ENCODE peak calls at places on chromosomes 5 and 9, in seven cellular contexts. One of them, this sample, is unnamed.

GRCh38 chr5:126490167-126490937 is 67.1 kb downstream of the GRAMD2B start:
- DNase-seq in heart right ventricle: no peak
- DNase-seq in fibroblast of lung: peak; percentile 29
- DNase-seq in PC-9: no peak
- DNase-seq in IMR-90: no peak
- DNase-seq in effector memory CD4-positive, alpha-beta T cell: no peak
- DNase-seq in tibial artery: peak; percentile 49
- DNase-seq in this sample: no peak

GRCh38 chr5:154447074-154447725 is 1.4 kb downstream of the SAP30L start:
- DNase-seq in PC-9: no peak
- DNase-seq in heart right ventricle: no peak
- DNase-seq in fibroblast of lung: no peak
- DNase-seq in IMR-90: no peak
- DNase-seq in tibial artery: no peak
- DNase-seq in effector memory CD4-positive, alpha-beta T cell: no peak
- DNase-seq in this sample: no peak

GRCh38 chr9:124673063-124673462 is 98.0 kb downstream of the NR6A1 start:
- DNase-seq in heart right ventricle: no peak
- DNase-seq in effector memory CD4-positive, alpha-beta T cell: no peak
- DNase-seq in tibial artery: no peak
- DNase-seq in IMR-90: no peak
- DNase-seq in fibroblast of lung: peak; percentile 31
- DNase-seq in PC-9: no peak
- DNase-seq in this sample: no peak

GRCh38 chr5:1511651-1512540 is 11.9 kb downstream of the LPCAT1 start:
- DNase-seq in PC-9: peak; percentile 81
- DNase-seq in tibial artery: peak; percentile 17
- DNase-seq in effector memory CD4-positive, alpha-beta T cell: no peak
- DNase-seq in fibroblast of lung: peak; percentile 37
- DNase-seq in IMR-90: peak; percentile 55
- DNase-seq in heart right ventricle: peak; percentile 9
- DNase-seq in this sample: no peak

GRCh38 chr5:71925608-71926091 is 181.6 kb upstream of the MAP1B start:
- DNase-seq in fibroblast of lung: peak; percentile 35
- DNase-seq in PC-9: no peak
- DNase-seq in effector memory CD4-positive, alpha-beta T cell: no peak
- DNase-seq in heart right ventricle: no peak
- DNase-seq in IMR-90: no peak
- DNase-seq in tibial artery: no peak
- DNase-seq in this sample: no peak

GRCh38 chr9:115134941-115135340 is 17.0 kb upstream of the TNC start:
- DNase-seq in tibial artery: no peak
- DNase-seq in effector memory CD4-positive, alpha-beta T cell: no peak
- DNase-seq in IMR-90: peak; percentile 88
- DNase-seq in PC-9: no peak
- DNase-seq in fibroblast of lung: peak; percentile 31
- DNase-seq in heart right ventricle: no peak
- DNase-seq in this sample: no peak

GRCh38 chr5:179408646-179409045 is 63.4 kb upstream of the ADAMTS2 start:
- DNase-seq in PC-9: no peak
- DNase-seq in tibial artery: no peak
- DNase-seq in effector memory CD4-positive, alpha-beta T cell: no peak
- DNase-seq in fibroblast of lung: no peak
- DNase-seq in heart right ventricle: no peak
- DNase-seq in IMR-90: no peak
- DNase-seq in this sample: no peak

GRCh38 chr5:95219411-95219810 is 65.5 kb downstream of the MCTP1 start:
- DNase-seq in IMR-90: no peak
- DNase-seq in fibroblast of lung: no peak
- DNase-seq in PC-9: no peak
- DNase-seq in effector memory CD4-positive, alpha-beta T cell: no peak
- DNase-seq in heart right ventricle: no peak
- DNase-seq in tibial artery: no peak
- DNase-seq in this sample: no peak

GRCh38 chr9:129885018-129885669 is 49.9 kb downstream of the USP20 start:
- DNase-seq in IMR-90: no peak
- DNase-seq in PC-9: no peak
- DNase-seq in heart right ventricle: peak; percentile 44
- DNase-seq in fibroblast of lung: no peak
- DNase-seq in effector memory CD4-positive, alpha-beta T cell: peak; percentile 33
- DNase-seq in tibial artery: peak; percentile 45
- DNase-seq in this sample: no peak

GRCh38 chr9:107484117-107484723 is 5.3 kb downstream of the KLF4 start:
- DNase-seq in effector memory CD4-positive, alpha-beta T cell: no peak
- DNase-seq in tibial artery: peak; percentile 35
- DNase-seq in PC-9: peak; percentile 42
- DNase-seq in IMR-90: peak; percentile 81
- DNase-seq in fibroblast of lung: peak; percentile 64
- DNase-seq in heart right ventricle: no peak
- DNase-seq in this sample: no peak

GRCh38 chr5:140133514-140134167 is 7.9 kb downstream of the IGIP start:
- DNase-seq in PC-9: no peak
- DNase-seq in heart right ventricle: no peak
- DNase-seq in IMR-90: no peak
- DNase-seq in effector memory CD4-positive, alpha-beta T cell: no peak
- DNase-seq in fibroblast of lung: no peak
- DNase-seq in tibial artery: no peak
- DNase-seq in this sample: no peak

GRCh38 chr5:154473581-154474266 is 4.3 kb downstream of the HAND1 start:
- DNase-seq in heart right ventricle: no peak
- DNase-seq in IMR-90: no peak
- DNase-seq in effector memory CD4-positive, alpha-beta T cell: no peak
- DNase-seq in tibial artery: no peak
- DNase-seq in PC-9: no peak
- DNase-seq in fibroblast of lung: no peak
- DNase-seq in this sample: no peak

GRCh38 chr5:73692166-73692640 is 66.2 kb downstream of the ARHGEF28 start:
- DNase-seq in IMR-90: peak; percentile 87
- DNase-seq in fibroblast of lung: peak; percentile 93
- DNase-seq in effector memory CD4-positive, alpha-beta T cell: no peak
- DNase-seq in heart right ventricle: no peak
- DNase-seq in tibial artery: no peak
- DNase-seq in PC-9: no peak
- DNase-seq in this sample: no peak

GRCh38 chr5:109585012-109585599 is 104.6 kb upstream of the MAN2A1 start:
- DNase-seq in PC-9: no peak
- DNase-seq in heart right ventricle: no peak
- DNase-seq in fibroblast of lung: peak; percentile 74
- DNase-seq in tibial artery: no peak
- DNase-seq in IMR-90: no peak
- DNase-seq in effector memory CD4-positive, alpha-beta T cell: no peak
- DNase-seq in this sample: no peak

GRCh38 chr9:90870646-90871326 is 69.2 kb downstream of the SYK start:
- DNase-seq in heart right ventricle: no peak
- DNase-seq in tibial artery: no peak
- DNase-seq in fibroblast of lung: peak; percentile 20
- DNase-seq in PC-9: peak; percentile 32
- DNase-seq in effector memory CD4-positive, alpha-beta T cell: peak; percentile 25
- DNase-seq in IMR-90: peak; percentile 44
- DNase-seq in this sample: no peak

GRCh38 chr5:451587-452458 is 8.8 kb downstream of the EXOC3 start:
- DNase-seq in tibial artery: no peak
- DNase-seq in fibroblast of lung: no peak
- DNase-seq in PC-9: no peak
- DNase-seq in heart right ventricle: no peak
- DNase-seq in IMR-90: no peak
- DNase-seq in effector memory CD4-positive, alpha-beta T cell: no peak
- DNase-seq in this sample: no peak

GRCh38 chr5:10418654-10419345 is 22.9 kb upstream of the ROPN1L start:
- DNase-seq in heart right ventricle: no peak
- DNase-seq in fibroblast of lung: no peak
- DNase-seq in tibial artery: no peak
- DNase-seq in IMR-90: no peak
- DNase-seq in PC-9: no peak
- DNase-seq in effector memory CD4-positive, alpha-beta T cell: no peak
- DNase-seq in this sample: no peak

GRCh38 chr5:128674837-128675446 is 136.9 kb upstream of the FBN2 start:
- DNase-seq in PC-9: peak; percentile 37
- DNase-seq in tibial artery: peak; percentile 39
- DNase-seq in heart right ventricle: peak; percentile 9
- DNase-seq in IMR-90: peak; percentile 57
- DNase-seq in fibroblast of lung: peak; percentile 11
- DNase-seq in effector memory CD4-positive, alpha-beta T cell: no peak
- DNase-seq in this sample: peak; percentile 64

GRCh38 chr9:89543057-89543456 is 45.1 kb upstream of the SEMA4D start:
- DNase-seq in fibroblast of lung: no peak
- DNase-seq in PC-9: no peak
- DNase-seq in tibial artery: no peak
- DNase-seq in heart right ventricle: no peak
- DNase-seq in effector memory CD4-positive, alpha-beta T cell: no peak
- DNase-seq in IMR-90: no peak
- DNase-seq in this sample: no peak

GRCh38 chr5:149364719-149365118 is 6.9 kb downstream of the PCYOX1L start:
- DNase-seq in effector memory CD4-positive, alpha-beta T cell: no peak
- DNase-seq in tibial artery: no peak
- DNase-seq in IMR-90: no peak
- DNase-seq in fibroblast of lung: no peak
- DNase-seq in heart right ventricle: no peak
- DNase-seq in PC-9: no peak
- DNase-seq in this sample: no peak

GRCh38 chr5:109630109-109630508 is 59.6 kb upstream of the MAN2A1 start:
- DNase-seq in effector memory CD4-positive, alpha-beta T cell: no peak
- DNase-seq in fibroblast of lung: peak; percentile 42
- DNase-seq in IMR-90: no peak
- DNase-seq in PC-9: no peak
- DNase-seq in tibial artery: no peak
- DNase-seq in heart right ventricle: no peak
- DNase-seq in this sample: no peak

GRCh38 chr9:121372563-121373400 is 2.7 kb upstream of the STOM start:
- DNase-seq in fibroblast of lung: peak; percentile 25
- DNase-seq in effector memory CD4-positive, alpha-beta T cell: no peak
- DNase-seq in PC-9: no peak
- DNase-seq in tibial artery: peak; percentile 30
- DNase-seq in IMR-90: peak; percentile 86
- DNase-seq in heart right ventricle: no peak
- DNase-seq in this sample: no peak

DNA sequence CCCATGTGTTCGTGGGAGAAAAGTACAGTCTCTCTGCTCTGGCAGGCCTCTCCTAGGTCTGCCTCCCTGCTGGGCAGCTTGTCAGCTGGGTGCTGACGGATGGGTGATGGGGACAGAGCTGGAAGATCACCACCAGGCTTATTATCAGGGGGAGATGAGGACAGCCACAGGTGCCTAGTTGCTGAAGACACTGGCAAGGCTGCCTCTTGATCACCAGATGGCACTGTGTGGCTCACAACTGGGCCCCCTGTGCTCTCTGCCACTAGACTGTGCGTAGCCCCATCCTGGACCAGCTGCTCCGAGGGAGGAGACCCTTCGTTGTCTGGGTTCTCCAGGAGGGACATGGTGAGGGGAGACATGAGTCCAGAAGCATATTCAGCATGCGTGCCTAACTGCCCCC is 73.0 kb downstream of the KIF24 start:
- DNase-seq in IMR-90: no peak
- DNase-seq in heart right ventricle: no peak
- DNase-seq in tibial artery: no peak
- DNase-seq in effector memory CD4-positive, alpha-beta T cell: no peak
- DNase-seq in PC-9: no peak
- DNase-seq in fibroblast of lung: no peak
- DNase-seq in this sample: no peak
- H3K27ac ChIP-seq in IMR-90: no peak overlapping the region
- H3K27ac ChIP-seq in heart right ventricle: peak overlapping the region; percentile 6
- H3K27ac ChIP-seq in tibial artery: no peak overlapping the region
- H3K27ac ChIP-seq in effector memory CD4-positive, alpha-beta T cell: no peak overlapping the region
- H3K27ac ChIP-seq in PC-9: peak overlapping the region; percentile 48
- H3K27ac ChIP-seq in fibroblast of lung: peak overlapping the region; percentile 91
- H3K27ac ChIP-seq in this sample: no peak overlapping the region

DNA sequence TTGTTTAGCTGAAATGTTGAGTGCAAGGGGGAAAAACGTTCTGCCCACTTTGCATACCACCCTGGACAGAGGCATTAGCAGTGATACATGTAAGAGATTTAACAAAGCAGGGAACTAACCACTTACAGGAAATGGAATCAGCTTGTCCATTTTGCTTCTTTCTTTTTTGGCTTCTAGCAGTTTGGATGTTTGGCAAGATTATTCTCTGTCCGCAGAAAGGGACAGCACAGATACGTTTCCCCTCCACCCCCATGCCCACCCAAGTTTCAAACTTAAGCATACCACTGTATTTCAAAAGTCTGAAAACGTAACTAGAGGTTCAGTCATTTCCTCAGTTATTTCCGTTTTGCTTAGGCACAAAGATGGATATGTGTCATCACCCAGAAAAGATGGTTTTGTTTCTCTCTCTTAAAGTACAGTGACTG is 118.4 kb downstream of the GDNF start:
- DNase-seq in fibroblast of lung: peak; percentile 65
- DNase-seq in effector memory CD4-positive, alpha-beta T cell: no peak
- DNase-seq in heart right ventricle: no peak
- DNase-seq in IMR-90: peak; percentile 36
- DNase-seq in tibial artery: no peak
- DNase-seq in PC-9: no peak
- DNase-seq in this sample: no peak
- H3K4me3 ChIP-seq in fibroblast of lung: no peak overlapping the region
- H3K4me3 ChIP-seq in effector memory CD4-positive, alpha-beta T cell: no peak overlapping the region
- H3K4me3 ChIP-seq in heart right ventricle: no peak overlapping the region
- H3K4me3 ChIP-seq in IMR-90: no peak overlapping the region
- H3K4me3 ChIP-seq in tibial artery: no peak overlapping the region
- H3K4me3 ChIP-seq in PC-9: no peak overlapping the region
- H3K4me3 ChIP-seq in this sample: no peak overlapping the region

DNA sequence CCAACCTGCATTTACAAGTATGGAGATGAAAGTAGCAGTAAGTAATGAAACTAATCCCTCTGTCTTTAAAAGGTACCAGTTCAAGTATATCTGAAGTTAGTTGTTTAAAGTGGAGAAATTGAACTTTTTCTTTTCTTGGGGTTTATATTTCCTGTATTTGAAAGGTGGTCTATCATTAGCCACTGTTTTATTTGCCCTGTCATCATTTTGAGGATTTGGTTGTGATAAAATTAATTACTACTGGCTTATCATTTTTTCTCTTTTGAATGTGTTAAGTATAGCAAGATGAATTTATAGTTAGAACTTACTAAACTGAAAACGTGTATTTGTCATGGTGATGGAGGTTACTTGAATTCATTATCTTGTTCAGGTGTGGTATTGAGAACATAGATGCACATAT is 25.1 kb downstream of the NCBP1 start:
- DNase-seq in fibroblast of lung: no peak
- DNase-seq in effector memory CD4-positive, alpha-beta T cell: no peak
- DNase-seq in IMR-90: no peak
- DNase-seq in tibial artery: no peak
- DNase-seq in heart right ventricle: no peak
- DNase-seq in PC-9: no peak
- DNase-seq in this sample: no peak
- H3K4me1 ChIP-seq in fibroblast of lung: no peaks in the 10 kb centered on the region
- H3K4me1 ChIP-seq in effector memory CD4-positive, alpha-beta T cell: no peaks in the 10 kb centered on the region
- H3K4me1 ChIP-seq in IMR-90: peaks cover 4% of the 10 kb centered on the region
- H3K4me1 ChIP-seq in tibial artery: no peaks in the 10 kb centered on the region
- H3K4me1 ChIP-seq in heart right ventricle: no peaks in the 10 kb centered on the region
- H3K4me1 ChIP-seq in PC-9: no peaks in the 10 kb centered on the region
- H3K4me1 ChIP-seq in this sample: no peaks in the 10 kb centered on the region

GRCh38 chr5:125440905-125441304 is 694.5 kb upstream of the ZNF608 start:
- DNase-seq in fibroblast of lung: no peak
- DNase-seq in heart right ventricle: no peak
- DNase-seq in effector memory CD4-positive, alpha-beta T cell: no peak
- DNase-seq in tibial artery: no peak
- DNase-seq in PC-9: no peak
- DNase-seq in IMR-90: no peak
- DNase-seq in this sample: no peak
- H3K27ac ChIP-seq in fibroblast of lung: no peak overlapping the region
- H3K27ac ChIP-seq in heart right ventricle: no peak overlapping the region
- H3K27ac ChIP-seq in effector memory CD4-positive, alpha-beta T cell: no peak overlapping the region
- H3K27ac ChIP-seq in tibial artery: no peak overlapping the region
- H3K27ac ChIP-seq in PC-9: no peak overlapping the region
- H3K27ac ChIP-seq in IMR-90: no peak overlapping the region
- H3K27ac ChIP-seq in this sample: no peak overlapping the region